ENCODE peak calls at places on chromosomes 16 and 17, in seven cellular contexts. One of them, this sample, is unnamed.

GRCh38 chr16:56589141-56590039 is at the start of gene MT3:
- DNase-seq in Peyer's patch: no peak
- DNase-seq in K562: no peak
- DNase-seq in PC-3: peak
- DNase-seq in adrenal gland: peak
- DNase-seq in CD8-positive, alpha-beta T cell: no peak
- DNase-seq in WTC11: peak
- DNase-seq in this sample: peak

GRCh38 chr17:57620576-57620975 is 124.5 kb downstream of the CCDC182 start:
- DNase-seq in adrenal gland: no peak
- DNase-seq in PC-3: no peak
- DNase-seq in K562: no peak
- DNase-seq in Peyer's patch: no peak
- DNase-seq in CD8-positive, alpha-beta T cell: no peak
- DNase-seq in WTC11: no peak
- DNase-seq in this sample: no peak

GRCh38 chr17:83203472-83204221 is 124.2 kb downstream of the METRNL start:
- DNase-seq in adrenal gland: peak
- DNase-seq in PC-3: no peak
- DNase-seq in WTC11: peak
- DNase-seq in Peyer's patch: peak
- DNase-seq in CD8-positive, alpha-beta T cell: no peak
- DNase-seq in K562: no peak
- DNase-seq in this sample: peak

GRCh38 chr16:66058181-66058580 is 308.3 kb upstream of the CDH5 start:
- DNase-seq in WTC11: no peak
- DNase-seq in Peyer's patch: no peak
- DNase-seq in PC-3: no peak
- DNase-seq in K562: no peak
- DNase-seq in adrenal gland: no peak
- DNase-seq in CD8-positive, alpha-beta T cell: no peak
- DNase-seq in this sample: no peak

GRCh38 chr16:67115649-67116048 is 5.9 kb downstream of the PHAF1 start:
- DNase-seq in adrenal gland: no peak
- DNase-seq in PC-3: peak
- DNase-seq in CD8-positive, alpha-beta T cell: no peak
- DNase-seq in Peyer's patch: no peak
- DNase-seq in K562: no peak
- DNase-seq in WTC11: no peak
- DNase-seq in this sample: no peak

GRCh38 chr17:57269052-57269451 is 12.7 kb downstream of the MSI2 start:
- DNase-seq in CD8-positive, alpha-beta T cell: no peak
- DNase-seq in adrenal gland: no peak
- DNase-seq in WTC11: no peak
- DNase-seq in Peyer's patch: no peak
- DNase-seq in K562: no peak
- DNase-seq in PC-3: no peak
- DNase-seq in this sample: no peak

GRCh38 chr17:79082311-79083190 is 7.9 kb downstream of the ENGASE start:
- DNase-seq in PC-3: peak
- DNase-seq in adrenal gland: peak
- DNase-seq in CD8-positive, alpha-beta T cell: peak
- DNase-seq in WTC11: peak
- DNase-seq in K562: peak
- DNase-seq in Peyer's patch: no peak
- DNase-seq in this sample: peak

GRCh38 chr16:28193530-28194423 is 18.0 kb downstream of the XPO6 start:
- DNase-seq in Peyer's patch: no peak
- DNase-seq in adrenal gland: no peak
- DNase-seq in K562: no peak
- DNase-seq in CD8-positive, alpha-beta T cell: no peak
- DNase-seq in WTC11: no peak
- DNase-seq in PC-3: peak
- DNase-seq in this sample: no peak

GRCh38 chr16:64426131-64426666 is 695.7 kb downstream of the CDH11 start:
- DNase-seq in PC-3: no peak
- DNase-seq in K562: no peak
- DNase-seq in adrenal gland: no peak
- DNase-seq in Peyer's patch: no peak
- DNase-seq in CD8-positive, alpha-beta T cell: no peak
- DNase-seq in WTC11: no peak
- DNase-seq in this sample: no peak
- TF ChIP-seq CTCF in PC-3: no peak
- TF ChIP-seq CTCF in K562: no peak
- TF ChIP-seq CTCF in adrenal gland: no peak
- TF ChIP-seq CTCF in Peyer's patch: no peak
- TF ChIP-seq CTCF in CD8-positive, alpha-beta T cell: no peak
- TF ChIP-seq CTCF in WTC11: no peak
- TF ChIP-seq CTCF in this sample: no peak

DNA sequence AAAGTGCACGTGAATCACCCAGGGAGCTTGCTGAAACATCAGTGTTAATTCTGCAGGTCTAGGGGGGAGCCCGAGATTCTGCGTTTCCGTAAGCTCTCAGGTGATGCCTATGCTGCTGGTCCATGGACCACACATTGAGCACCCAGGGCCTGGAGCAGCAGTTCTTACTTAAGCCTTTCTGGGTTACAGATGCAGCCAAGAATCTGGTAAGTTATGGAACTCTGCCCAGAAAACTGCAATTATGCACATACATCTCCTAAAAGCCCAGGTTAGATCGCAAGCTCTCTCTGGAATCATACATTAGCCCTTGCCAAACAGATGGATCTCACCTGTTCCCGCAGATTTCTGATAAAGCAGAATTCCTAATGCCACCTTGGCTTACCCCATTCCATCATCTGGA is 265.9 kb upstream of the SALL1 start:
- DNase-seq in K562: no peak
- DNase-seq in WTC11: no peak
- DNase-seq in adrenal gland: no peak
- DNase-seq in CD8-positive, alpha-beta T cell: no peak
- DNase-seq in Peyer's patch: no peak
- DNase-seq in PC-3: no peak
- DNase-seq in this sample: no peak
- TF ChIP-seq CTCF in K562: no peak
- TF ChIP-seq CTCF in WTC11: no peak
- TF ChIP-seq CTCF in adrenal gland: no peak
- TF ChIP-seq CTCF in CD8-positive, alpha-beta T cell: no peak
- TF ChIP-seq CTCF in Peyer's patch: no peak
- TF ChIP-seq CTCF in PC-3: no peak
- TF ChIP-seq CTCF in this sample: no peak

GRCh38 chr16:54462766-54463165 is 176.2 kb upstream of the IRX3 start:
- DNase-seq in K562: no peak
- DNase-seq in adrenal gland: no peak
- DNase-seq in Peyer's patch: no peak
- DNase-seq in PC-3: no peak
- DNase-seq in WTC11: no peak
- DNase-seq in CD8-positive, alpha-beta T cell: no peak
- DNase-seq in this sample: no peak

GRCh38 chr16:54462151-54462651 is 175.6 kb upstream of the IRX3 start:
- DNase-seq in K562: no peak
- DNase-seq in adrenal gland: no peak
- DNase-seq in WTC11: no peak
- DNase-seq in PC-3: no peak
- DNase-seq in CD8-positive, alpha-beta T cell: no peak
- DNase-seq in Peyer's patch: no peak
- DNase-seq in this sample: no peak

GRCh38 chr16:54467398-54467797 is 180.8 kb upstream of the IRX3 start:
- DNase-seq in PC-3: no peak
- DNase-seq in WTC11: no peak
- DNase-seq in K562: no peak
- DNase-seq in Peyer's patch: no peak
- DNase-seq in adrenal gland: no peak
- DNase-seq in CD8-positive, alpha-beta T cell: no peak
- DNase-seq in this sample: no peak

GRCh38 chr16:54465063-54465462 is 178.5 kb upstream of the IRX3 start:
- DNase-seq in WTC11: no peak
- DNase-seq in Peyer's patch: no peak
- DNase-seq in K562: no peak
- DNase-seq in PC-3: no peak
- DNase-seq in CD8-positive, alpha-beta T cell: no peak
- DNase-seq in adrenal gland: no peak
- DNase-seq in this sample: no peak

GRCh38 chr16:54466233-54466632 is 179.6 kb upstream of the IRX3 start:
- DNase-seq in PC-3: no peak
- DNase-seq in Peyer's patch: no peak
- DNase-seq in adrenal gland: no peak
- DNase-seq in K562: no peak
- DNase-seq in CD8-positive, alpha-beta T cell: no peak
- DNase-seq in WTC11: no peak
- DNase-seq in this sample: no peak
- TF ChIP-seq CTCF in PC-3: no peak
- TF ChIP-seq CTCF in Peyer's patch: no peak
- TF ChIP-seq CTCF in adrenal gland: no peak
- TF ChIP-seq CTCF in K562: no peak
- TF ChIP-seq CTCF in CD8-positive, alpha-beta T cell: no peak
- TF ChIP-seq CTCF in WTC11: no peak
- TF ChIP-seq CTCF in this sample: no peak

GRCh38 chr17:62987136-62987535 is 21.1 kb downstream of the TANC2 start:
- DNase-seq in CD8-positive, alpha-beta T cell: no peak
- DNase-seq in PC-3: no peak
- DNase-seq in Peyer's patch: no peak
- DNase-seq in K562: peak
- DNase-seq in WTC11: peak
- DNase-seq in adrenal gland: no peak
- DNase-seq in this sample: no peak
- TF ChIP-seq CTCF in CD8-positive, alpha-beta T cell: no peak
- TF ChIP-seq CTCF in PC-3: peak
- TF ChIP-seq CTCF in Peyer's patch: no peak
- TF ChIP-seq CTCF in K562: peak
- TF ChIP-seq CTCF in WTC11: peak
- TF ChIP-seq CTCF in adrenal gland: no peak
- TF ChIP-seq CTCF in this sample: no peak

DNA sequence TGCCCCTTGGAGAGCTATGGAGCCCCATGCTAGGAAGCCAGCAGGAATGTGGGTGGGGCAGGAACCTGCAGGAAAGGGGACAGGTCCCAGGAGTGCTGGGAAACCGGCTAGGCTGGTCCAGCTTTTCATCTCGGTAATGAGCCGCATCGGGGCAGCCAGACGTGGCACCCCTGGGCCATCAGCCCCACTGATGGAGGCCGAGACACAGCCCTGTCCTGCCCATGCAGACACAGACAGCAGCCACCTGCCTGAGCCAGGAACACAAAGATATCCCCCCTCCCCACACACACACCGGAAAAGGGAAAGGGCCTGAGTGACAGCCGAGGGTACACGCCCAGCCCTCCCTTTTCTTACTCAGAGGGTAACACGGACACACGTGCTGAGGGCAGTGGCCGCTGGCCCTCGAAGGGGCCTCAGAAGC is 18.1 kb downstream of the PPL start:
- DNase-seq in adrenal gland: no peak
- DNase-seq in WTC11: peak
- DNase-seq in Peyer's patch: no peak
- DNase-seq in K562: no peak
- DNase-seq in CD8-positive, alpha-beta T cell: no peak
- DNase-seq in PC-3: peak
- DNase-seq in this sample: no peak
- TF ChIP-seq CTCF in adrenal gland: no peak
- TF ChIP-seq CTCF in WTC11: no peak
- TF ChIP-seq CTCF in Peyer's patch: no peak
- TF ChIP-seq CTCF in K562: no peak
- TF ChIP-seq CTCF in CD8-positive, alpha-beta T cell: no peak
- TF ChIP-seq CTCF in PC-3: no peak
- TF ChIP-seq CTCF in this sample: no peak

GRCh38 chr16:21083729-21084268 is 66.8 kb downstream of the DNAH3 start:
- DNase-seq in Peyer's patch: peak
- DNase-seq in K562: peak
- DNase-seq in PC-3: peak
- DNase-seq in WTC11: peak
- DNase-seq in CD8-positive, alpha-beta T cell: peak
- DNase-seq in adrenal gland: peak
- DNase-seq in this sample: peak
- TF ChIP-seq CTCF in Peyer's patch: peak
- TF ChIP-seq CTCF in K562: peak
- TF ChIP-seq CTCF in PC-3: peak
- TF ChIP-seq CTCF in WTC11: peak
- TF ChIP-seq CTCF in CD8-positive, alpha-beta T cell: peak
- TF ChIP-seq CTCF in adrenal gland: peak
- TF ChIP-seq CTCF in this sample: peak

GRCh38 chr17:70274255-70274654 is 104.9 kb downstream of the KCNJ2 start:
- DNase-seq in CD8-positive, alpha-beta T cell: no peak
- DNase-seq in K562: no peak
- DNase-seq in adrenal gland: no peak
- DNase-seq in PC-3: no peak
- DNase-seq in Peyer's patch: no peak
- DNase-seq in WTC11: no peak
- DNase-seq in this sample: no peak

GRCh38 chr17:70268383-70268782 is 99.1 kb downstream of the KCNJ2 start:
- DNase-seq in PC-3: no peak
- DNase-seq in K562: no peak
- DNase-seq in Peyer's patch: no peak
- DNase-seq in CD8-positive, alpha-beta T cell: no peak
- DNase-seq in adrenal gland: no peak
- DNase-seq in WTC11: no peak
- DNase-seq in this sample: no peak

GRCh38 chr17:70270554-70270953 is 101.2 kb downstream of the KCNJ2 start:
- DNase-seq in PC-3: no peak
- DNase-seq in CD8-positive, alpha-beta T cell: no peak
- DNase-seq in Peyer's patch: no peak
- DNase-seq in WTC11: no peak
- DNase-seq in K562: no peak
- DNase-seq in adrenal gland: no peak
- DNase-seq in this sample: no peak

GRCh38 chr17:70271200-70271599 is 101.9 kb downstream of the KCNJ2 start:
- DNase-seq in WTC11: no peak
- DNase-seq in CD8-positive, alpha-beta T cell: no peak
- DNase-seq in Peyer's patch: no peak
- DNase-seq in K562: no peak
- DNase-seq in adrenal gland: no peak
- DNase-seq in PC-3: no peak
- DNase-seq in this sample: no peak

DNA sequence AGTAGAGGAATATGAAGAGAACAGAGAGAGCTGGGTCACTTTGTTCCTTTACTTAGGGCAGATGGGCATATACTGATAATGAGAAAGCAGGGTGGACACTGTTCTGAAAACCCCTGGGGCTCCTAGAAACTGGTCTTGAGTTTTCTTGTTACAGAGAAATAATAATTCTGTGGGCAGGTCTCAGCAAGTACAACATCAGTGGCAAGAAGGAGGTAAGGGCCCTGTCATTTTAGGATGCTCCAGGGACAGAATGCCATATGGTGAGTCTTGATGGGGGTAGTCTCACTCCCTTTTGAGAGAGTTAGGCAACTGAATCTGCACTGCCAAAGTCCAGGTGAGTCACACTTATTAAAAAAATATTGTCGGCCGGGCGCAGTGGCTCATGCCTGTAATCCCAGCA is 102.3 kb downstream of the KCNJ2 start:
- DNase-seq in PC-3: peak
- DNase-seq in Peyer's patch: no peak
- DNase-seq in K562: no peak
- DNase-seq in WTC11: no peak
- DNase-seq in CD8-positive, alpha-beta T cell: no peak
- DNase-seq in adrenal gland: no peak
- DNase-seq in this sample: no peak
- TF ChIP-seq CTCF in PC-3: no peak
- TF ChIP-seq CTCF in Peyer's patch: no peak
- TF ChIP-seq CTCF in K562: no peak
- TF ChIP-seq CTCF in WTC11: no peak
- TF ChIP-seq CTCF in CD8-positive, alpha-beta T cell: no peak
- TF ChIP-seq CTCF in adrenal gland: no peak
- TF ChIP-seq CTCF in this sample: no peak